ENCODE peak calls at places on chromosomes 6 and 20, in five cellular contexts. N is MM.1S, I is neural progenitor cell, S is SK-N-SH, Y is HCT116. O is an unnamed sample.

GRCh38 chr6:73637404-73637803 is 16.4 kb downstream of the SLC17A5 start:
- DNase-seq in S (no peak), Y (no peak), I (no peak), N (no peak), O (no peak)

GRCh38 chr6:62090442-62091229 is 195.4 kb downstream of the KHDRBS2 start:
- DNase-seq in I (no peak), N (no peak), S (no peak), Y (no peak), O (no peak)

GRCh38 chr6:147507162-147508072 is 1.1 kb upstream of the SAMD5 start:
- DNase-seq in S (peak; percentile 42), I (peak; percentile 44), N (no peak), Y (no peak), O (peak; percentile 34)

GRCh38 chr6:159077123-159077522 is 32.3 kb upstream of the TAGAP start:
- DNase-seq in S (peak; percentile 20), Y (no peak), I (no peak), N (no peak), O (no peak)

GRCh38 chr6:154474636-154475428 is 35.7 kb downstream of the CNKSR3 start:
- DNase-seq in N (no peak), S (no peak), I (no peak), Y (peak; percentile 7), O (no peak)

GRCh38 chr6:27650620-27651370 is 177.9 kb upstream of the ZNF184 start:
- DNase-seq in I (peak; percentile 80), N (no peak), Y (peak; percentile 78), S (peak; percentile 61), O (peak; percentile 86)

GRCh38 chr6:159522877-159523547 is 170.0 kb downstream of the SOD2 start:
- DNase-seq in I (no peak), N (no peak), S (no peak), Y (no peak), O (no peak)

GRCh38 chr6:17932362-17932852 is 55.0 kb downstream of the KIF13A start:
- DNase-seq in I (no peak), S (no peak), Y (no peak), N (no peak), O (peak; percentile 48)

GRCh38 chr20:57908691-57909090 is 198.9 kb upstream of the PMEPA1 start:
- DNase-seq in S (no peak), N (no peak), Y (no peak), I (no peak), O (no peak)

GRCh38 chr6:27866370-27867050 is 45.7 kb downstream of the OR2B2 start:
- DNase-seq in I (peak; percentile 60), Y (no peak), N (peak; percentile 72), S (peak; percentile 62), O (peak; percentile 56)

GRCh38 chr20:34985439-34986310 is 30.0 kb downstream of the MYH7B start:
- DNase-seq in S (no peak), Y (no peak), I (no peak), N (no peak), O (no peak)

GRCh38 chr6:159682265-159682664 is 10.8 kb downstream of the SOD2 start:
- DNase-seq in S (no peak), Y (no peak), I (no peak), N (peak; percentile 8), O (no peak)

GRCh38 chr6:132483779-132484679 is 28.9 kb downstream of the STX7 start:
- DNase-seq in I (peak; percentile 72), N (peak; percentile 73), S (peak; percentile 45), Y (peak; percentile 47), O (peak; percentile 76)

GRCh38 chr20:17494201-17494600 is 37.0 kb downstream of the BFSP1 start:
- DNase-seq in I (no peak), N (no peak), Y (no peak), S (no peak), O (no peak)

GRCh38 chr20:5056801-5057599 is 55.7 kb upstream of the SLC23A2 start:
- DNase-seq in N (peak; percentile 77), Y (peak; percentile 26), I (no peak), S (no peak), O (no peak)

DNA sequence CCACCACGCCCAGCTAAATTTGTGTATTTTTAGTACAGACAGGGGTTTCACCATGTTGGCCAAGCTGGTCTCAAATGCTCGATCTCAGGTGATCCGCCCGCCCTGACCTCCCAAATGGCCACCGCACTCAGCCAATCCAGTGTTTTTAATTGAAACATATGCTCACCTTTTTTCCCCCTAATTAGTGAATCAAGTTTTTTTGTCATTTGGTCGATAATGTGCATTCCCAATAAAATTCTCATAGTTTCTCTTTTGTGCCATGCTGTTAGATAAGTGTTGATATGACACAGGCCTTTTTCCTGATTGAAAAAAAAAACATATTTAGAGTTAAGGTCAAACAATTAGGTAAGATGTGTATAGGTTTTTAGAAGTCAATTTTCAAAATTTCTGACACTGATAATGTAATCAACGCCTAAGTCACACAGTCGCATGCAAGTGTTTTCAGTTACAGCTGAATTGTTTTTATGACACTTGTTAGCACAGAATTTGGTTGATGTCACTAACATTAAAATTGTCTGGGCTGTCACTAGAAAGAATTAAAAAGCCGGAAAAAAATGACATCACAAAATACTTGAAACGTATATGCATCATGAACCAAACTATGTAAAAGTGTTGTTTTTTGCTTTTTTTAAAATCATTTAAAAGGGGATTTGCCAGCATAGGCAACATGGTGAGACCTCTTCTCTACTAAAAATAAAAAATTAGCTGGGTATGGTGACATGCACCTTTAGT is 21.9 kb downstream of the ZNF217 start:
- DNase-seq in N (no peak), S (no peak), Y (no peak), I (no peak), O (no peak)
- H3K36me3 ChIP-seq in N (peaks cover 43% of the 10 kb centered on the region), S (peaks cover 97% of the 10 kb centered on the region), Y (peaks cover 40% of the 10 kb centered on the region), I (peaks cover 39% of the 10 kb centered on the region), O (no peaks in the 10 kb centered on the region)

GRCh38 chr20:53750827-53751393 is 157.3 kb upstream of the ZNF217 start:
- DNase-seq in N (no peak), I (no peak), Y (no peak), S (peak; percentile 70), O (peak; percentile 75)
- TF ChIP-seq EZH2phosphoT487 in N (no peak), I (no peak), Y (no peak), S (no peak), O (no peak)

DNA sequence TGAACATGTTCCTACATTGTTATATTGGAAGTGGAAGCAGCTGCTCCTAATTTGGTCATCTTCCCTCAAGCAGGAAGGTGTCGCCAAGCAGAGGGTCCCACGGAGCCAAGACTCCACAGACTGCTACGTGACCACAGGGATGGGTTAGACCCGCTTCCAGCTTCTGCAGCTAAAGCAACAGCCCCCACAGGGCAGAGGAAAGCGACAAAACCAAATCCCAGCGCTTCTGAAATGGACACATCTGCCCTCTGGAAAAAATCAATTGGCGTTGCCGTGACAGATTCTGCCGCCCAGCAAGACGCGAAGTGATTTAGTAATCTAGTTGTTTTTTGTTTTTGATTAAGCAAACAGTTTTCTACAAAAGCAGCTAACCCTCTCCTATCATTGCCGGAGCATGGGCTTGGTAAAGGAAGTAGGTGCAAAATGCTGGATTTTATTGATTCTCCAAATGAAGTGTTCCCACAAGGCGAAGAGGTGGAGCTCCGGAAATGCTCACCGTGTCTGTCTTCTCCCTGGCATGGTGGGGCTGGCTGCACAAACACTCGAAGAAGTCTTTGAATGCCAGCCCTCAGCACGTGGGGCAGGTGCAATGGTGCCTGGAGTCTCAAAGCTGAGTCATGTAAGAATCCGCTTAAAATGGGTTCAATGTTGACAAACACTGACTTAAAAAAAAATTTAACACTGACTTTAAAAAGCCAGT is 79.4 kb upstream of the FRMD1 start:
- DNase-seq in Y (no peak), S (no peak), I (no peak), N (no peak), O (no peak)
- H3K4me2 ChIP-seq in Y (peak overlapping the region; percentile 66), S (no peak overlapping the region), I (peak overlapping the region; percentile 28), N (no peak overlapping the region), O (peak overlapping the region; percentile 57)

GRCh38 chr6:41371461-41371991 is 36.1 kb downstream of the NCR2 start:
- DNase-seq in Y (no peak), N (no peak), I (peak; percentile 86), S (peak; percentile 66), O (peak; percentile 84)
- H3K36me3 ChIP-seq in Y (no peaks in the 10 kb centered on the region), N (no peaks in the 10 kb centered on the region), I (no peaks in the 10 kb centered on the region), S (no peaks in the 10 kb centered on the region), O (no peaks in the 10 kb centered on the region)

GRCh38 chr6:3294396-3294795 is 35.6 kb downstream of the PSMG4 start:
- DNase-seq in I (no peak), N (no peak), S (no peak), Y (no peak), O (no peak)

GRCh38 chr6:3293271-3294155 is 34.8 kb downstream of the PSMG4 start:
- DNase-seq in I (no peak), Y (no peak), S (no peak), N (no peak), O (no peak)

GRCh38 chr6:3296537-3297453 is 38.0 kb downstream of the PSMG4 start:
- DNase-seq in S (no peak), I (no peak), Y (no peak), N (no peak), O (no peak)

GRCh38 chr6:3296113-3296512 is 37.4 kb downstream of the PSMG4 start:
- DNase-seq in I (no peak), S (no peak), Y (no peak), N (no peak), O (no peak)

DNA sequence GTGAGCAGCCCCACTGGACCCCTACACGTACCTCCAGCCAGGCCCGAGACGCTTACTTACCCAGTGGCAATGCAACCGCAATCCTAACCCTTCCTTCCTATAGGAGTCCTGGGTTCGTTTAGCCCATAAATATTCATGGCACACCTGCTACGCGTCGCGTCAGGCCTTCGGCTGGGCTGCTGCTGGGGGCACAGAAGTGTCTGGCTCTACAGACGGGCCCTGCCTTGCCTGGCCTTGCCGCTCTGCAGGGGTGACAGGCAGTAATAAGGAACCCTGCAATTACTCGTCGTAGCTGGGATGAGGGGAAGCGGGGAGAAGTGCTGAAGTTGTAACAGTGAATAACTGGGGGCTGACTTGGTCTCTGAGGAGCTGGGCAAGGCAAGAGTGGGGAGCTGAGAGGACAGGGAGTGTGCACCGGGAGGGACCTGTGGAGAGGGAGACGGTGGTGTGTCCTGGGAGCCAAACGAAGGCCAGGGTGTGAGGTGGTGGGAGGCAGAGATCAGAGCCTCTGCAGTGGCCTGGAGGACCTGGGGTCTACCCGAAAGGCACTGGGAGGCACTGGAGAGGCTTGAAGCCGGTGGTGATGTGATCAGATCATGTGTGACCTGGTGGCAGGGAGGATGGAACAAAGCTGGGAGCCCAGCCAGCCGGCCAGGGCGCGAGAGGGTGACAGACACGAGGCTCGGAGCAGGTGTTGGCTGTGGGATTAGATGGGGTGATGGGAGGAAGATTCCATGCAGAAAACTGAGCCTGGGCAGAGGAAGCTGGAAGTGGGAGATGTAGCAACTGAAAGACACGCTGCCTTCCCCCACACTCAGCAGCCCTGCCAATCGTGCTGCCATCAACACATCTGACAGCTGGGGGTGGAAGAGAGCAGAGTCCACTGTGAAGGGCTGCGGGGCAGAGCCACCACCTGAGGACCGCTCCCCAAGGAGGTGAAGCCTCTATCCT is 36.4 kb downstream of the PSMG4 start:
- DNase-seq in I (peak; percentile 63), N (no peak), S (peak; percentile 52), Y (no peak), O (peak; percentile 64)
- TF ChIP-seq EZH2phosphoT487 in I (no peak), N (no peak), S (no peak), Y (no peak), O (no peak)

DNA sequence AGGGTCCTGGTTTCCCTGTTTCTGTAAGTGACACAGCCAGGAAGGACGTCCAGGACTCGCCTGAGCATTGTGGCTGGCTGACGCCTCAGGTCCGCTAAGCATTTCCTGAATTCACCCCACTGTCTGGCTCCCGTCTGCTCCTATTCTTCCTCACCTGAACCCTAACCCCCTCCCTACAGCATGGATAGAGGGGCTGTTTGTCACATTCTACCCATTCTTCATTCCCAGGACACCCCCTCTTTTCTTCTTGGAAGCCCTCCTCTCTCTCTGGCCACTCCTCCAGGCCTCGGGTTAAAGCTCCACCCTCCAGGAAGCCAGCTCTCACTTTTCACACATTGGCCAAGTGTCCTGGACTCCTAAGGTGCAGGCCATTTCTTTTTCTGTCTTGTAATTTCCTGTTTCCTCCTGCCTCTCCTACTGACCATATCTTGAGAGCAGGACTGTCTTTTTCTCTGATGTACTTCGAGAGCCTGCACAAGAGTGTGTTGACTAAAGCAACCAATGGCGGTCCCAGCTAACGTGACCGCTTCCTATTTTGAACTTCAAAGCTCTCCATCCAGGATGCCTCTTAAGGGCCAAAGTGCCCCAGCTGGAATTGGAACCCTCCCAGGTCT is 24.2 kb upstream of the MYMX start:
- DNase-seq in N (no peak), I (peak; percentile 25), Y (no peak), S (no peak), O (no peak)
- H3K4me2 ChIP-seq in N (no peak overlapping the region), I (peak overlapping the region; percentile 49), Y (peak overlapping the region; percentile 17), S (no peak overlapping the region), O (peak overlapping the region; percentile 44)